ENCODE peak calls at places on chromosomes 12 and 14, in nine cellular contexts. N, Y, M, K, V, I, T, U and X are unnamed samples.

GRCh38 chr12:89208661-89209096 is 143.6 kb downstream of the DUSP6 start:
- DNase-seq in I (no peak), M (no peak), K (no peak), V (peak), N (no peak), Y (no peak), U (no peak), T (no peak), X (no peak)

GRCh38 chr14:34693228-34693939 is 21.0 kb downstream of the CFL2 start:
- DNase-seq in Y (no peak), I (peak), N (no peak), M (peak), T (no peak), V (peak), U (no peak), K (peak), X (no peak)

GRCh38 chr12:119949594-119949993 is 39.4 kb upstream of the BICDL1 start:
- DNase-seq in T (no peak), K (no peak), I (no peak), N (no peak), V (no peak), M (no peak), Y (no peak), U (no peak), X (no peak)

GRCh38 chr12:42180990-42181611 is 36.4 kb upstream of the GXYLT1 start:
- DNase-seq in T (no peak), Y (no peak), N (no peak), V (peak), M (no peak), K (no peak), U (no peak), I (no peak), X (no peak)

GRCh38 chr14:32932921-32933622 is 5.6 kb upstream of the NPAS3 start:
- DNase-seq in M (no peak), T (no peak), N (peak), K (no peak), U (peak), V (no peak), I (peak), Y (peak), X (no peak)

GRCh38 chr12:78584695-78585094 is 279.9 kb upstream of the SYT1 start:
- DNase-seq in Y (no peak), K (peak), N (no peak), V (peak), U (no peak), T (no peak), M (no peak), I (peak), X (no peak)

GRCh38 chr14:82778008-82778407 is 1244.4 kb upstream of the SEL1L start:
- DNase-seq in U (no peak), N (no peak), Y (no peak), I (no peak), K (no peak), M (no peak), T (no peak), V (no peak), X (no peak)

GRCh38 chr12:1108276-1108675 is 117.3 kb downstream of the ERC1 start:
- DNase-seq in I (no peak), M (no peak), U (no peak), N (no peak), Y (no peak), V (no peak), K (no peak), T (no peak), X (no peak)

GRCh38 chr14:23299558-23299957 is 3.1 kb downstream of the PPP1R3E start:
- DNase-seq in K (no peak), T (no peak), N (no peak), M (no peak), V (peak), U (no peak), Y (no peak), I (no peak), X (no peak)

GRCh38 chr14:65946494-65946893 is 534.0 kb downstream of the FUT8 start:
- DNase-seq in T (no peak), Y (no peak), N (no peak), K (no peak), I (no peak), V (no peak), U (no peak), M (no peak), X (no peak)

GRCh38 chr14:34684578-34684977 is 29.8 kb downstream of the CFL2 start:
- DNase-seq in K (no peak), T (no peak), V (peak), Y (no peak), U (no peak), I (no peak), M (no peak), N (no peak), X (no peak)

GRCh38 chr12:38222011-38222410 is 94.6 kb upstream of the ALG10B start:
- DNase-seq in N (no peak), Y (no peak), K (no peak), I (no peak), T (no peak), V (no peak), U (no peak), M (no peak), X (no peak)

GRCh38 chr12:109606261-109607028 is 32.9 kb downstream of the MVK start:
- DNase-seq in Y (no peak), I (peak), N (no peak), U (peak), T (no peak), K (no peak), M (no peak), V (peak), X (no peak)

DNA sequence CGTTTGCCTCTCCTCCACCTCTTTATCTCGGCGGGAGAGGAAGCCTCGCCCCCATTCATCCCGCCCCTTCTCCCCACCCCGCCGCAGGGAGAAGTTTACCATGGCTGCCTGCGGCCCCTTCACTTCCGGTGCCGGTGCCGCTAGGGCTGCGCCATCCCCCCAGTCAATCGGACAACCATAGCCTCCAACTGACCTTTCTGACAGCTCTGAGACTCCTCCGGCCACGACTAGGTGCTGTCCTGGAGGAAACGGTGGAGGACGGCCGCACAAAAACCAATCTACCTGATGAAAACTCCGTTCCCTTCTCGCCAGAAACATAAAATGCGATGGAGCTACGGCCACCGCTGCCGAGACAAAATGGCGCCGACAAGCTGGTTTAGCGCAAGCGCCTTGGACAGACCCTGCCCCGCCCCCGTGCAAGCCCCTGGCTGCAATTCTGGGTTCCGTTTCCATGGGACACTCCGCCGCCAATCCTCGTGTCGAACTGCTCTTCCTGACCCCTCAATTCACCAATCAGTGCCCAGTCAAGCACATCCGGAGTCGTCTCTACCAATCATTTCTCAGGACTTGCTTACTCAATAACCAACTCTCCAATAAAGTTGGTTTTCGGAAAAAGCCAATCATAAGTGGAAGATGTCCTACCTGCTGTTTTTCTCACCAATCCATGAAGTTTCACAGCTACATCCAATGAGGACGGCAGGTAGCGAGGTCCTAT is 436 bp upstream of the ARID4A start:
- DNase-seq in U (peak), N (peak), I (peak), K (peak), M (peak), V (peak), Y (peak), T (peak), X (peak)
- TF ChIP-seq CTCF in U (no peak), N (no peak), I (no peak), K (no peak), M (no peak), V (no peak), Y (peak), T (peak), X (peak)

GRCh38 chr14:95361373-95362179 is 41.9 kb upstream of the CLMN start:
- DNase-seq in I (peak), V (peak), T (peak), K (peak), N (no peak), M (peak), U (peak), Y (no peak), X (no peak)
- TF ChIP-seq CTCF in I (peak), V (peak), T (peak), K (peak), N (no peak), M (peak), U (peak), Y (peak), X (peak)

GRCh38 chr12:46383654-46384450 is 11.3 kb upstream of the SLC38A2 start:
- DNase-seq in U (peak), I (no peak), T (peak), M (peak), V (peak), Y (peak), N (peak), K (peak), X (peak)
- TF ChIP-seq CTCF in U (peak), I (no peak), T (no peak), M (no peak), V (no peak), Y (no peak), N (no peak), K (no peak), X (peak)

DNA sequence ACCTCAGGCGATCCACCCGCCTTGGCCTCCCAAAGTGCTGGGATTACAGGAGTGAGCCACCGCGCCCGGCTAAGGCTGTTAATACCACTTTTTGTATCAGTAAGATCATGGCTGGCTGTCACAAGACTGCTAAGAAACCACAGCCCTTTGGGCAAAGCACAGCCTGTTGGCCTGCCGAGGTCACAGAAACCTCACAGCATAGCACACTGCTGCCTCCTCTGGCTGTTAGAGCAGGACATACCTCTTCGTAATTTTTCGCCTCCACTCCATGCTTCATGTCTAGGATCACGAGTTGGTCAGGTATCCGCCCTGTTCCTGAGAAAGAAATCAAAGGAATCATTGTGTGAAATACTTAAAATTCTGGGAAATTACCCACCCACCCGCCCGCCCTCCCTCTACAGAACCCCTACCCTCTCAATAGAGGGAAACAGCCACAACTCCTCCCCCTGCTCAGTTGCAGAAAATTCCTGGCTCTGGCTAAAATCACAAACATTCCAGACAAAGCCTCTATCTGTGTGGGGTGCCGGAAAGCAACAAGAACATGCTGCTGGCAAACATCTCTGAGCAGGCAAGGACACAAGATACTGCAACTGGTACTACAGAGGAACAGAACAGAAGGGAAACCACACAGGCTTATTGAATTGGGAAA is 20.7 kb upstream of the NEK9 start:
- DNase-seq in M (peak), N (peak), I (peak), K (no peak), T (peak), U (peak), Y (peak), V (peak), X (no peak)
- TF ChIP-seq CTCF in M (no peak), N (no peak), I (peak), K (no peak), T (no peak), U (peak), Y (peak), V (peak), X (peak)

DNA sequence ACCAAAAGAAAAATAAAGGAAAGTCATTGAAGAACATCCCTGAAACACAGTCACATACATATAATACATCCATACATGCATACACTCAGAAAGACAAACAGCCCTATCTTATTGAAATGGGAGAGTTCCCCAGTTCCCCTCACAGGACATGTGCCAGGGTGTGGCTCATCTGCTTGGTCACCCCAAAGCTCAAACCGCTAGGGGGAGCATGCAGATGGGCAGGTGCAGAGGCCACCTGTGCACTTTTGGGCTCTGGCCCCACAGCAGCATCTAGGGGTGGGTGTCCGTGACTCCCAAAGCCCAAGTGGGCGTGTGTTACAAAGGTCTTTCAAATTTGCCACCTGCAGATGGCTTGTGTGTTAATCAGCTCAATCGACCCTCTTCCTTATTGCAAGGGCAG is 75.2 kb downstream of the CMAS start:
- DNase-seq in K (peak), I (peak), V (no peak), Y (no peak), T (no peak), N (peak), U (no peak), M (no peak), X (no peak)
- TF ChIP-seq CTCF in K (peak), I (peak), V (no peak), Y (no peak), T (no peak), N (no peak), U (peak), M (peak), X (peak)

GRCh38 chr12:56905852-56906251 is 28.4 kb downstream of the SDR9C7 start:
- DNase-seq in T (no peak), N (no peak), K (no peak), M (no peak), V (no peak), U (no peak), I (no peak), Y (no peak), X (no peak)
- TF ChIP-seq CTCF in T (no peak), N (no peak), K (no peak), M (no peak), V (no peak), U (no peak), I (no peak), Y (no peak), X (peak)